ENCODE peak calls at places on chromosomes 7 and 10, in four cellular contexts. F, B, O and I are unnamed samples. For H3K4me1, the result is how much of the 10 kb centered on the place peaks cover.

GRCh38 chr7:100490483-100491191 is 6.9 kb downstream of the NYAP1 start:
- DNase-seq in F (no peak), B (no peak), O (peak), I (no peak)

GRCh38 chr7:98868450-98868849 is 1.4 kb downstream of the TMEM130 start:
- DNase-seq in F (no peak), B (no peak), O (no peak), I (no peak)

GRCh38 chr10:103849880-103850571 is 5.3 kb downstream of the SH3PXD2A start:
- DNase-seq in F (no peak), B (no peak), O (no peak), I (no peak)

GRCh38 chr10:128549192-128549591 is 423.0 kb upstream of the MKI67 start:
- DNase-seq in F (no peak), B (no peak), O (no peak), I (no peak)

GRCh38 chr10:112467541-112468075 is 20.6 kb downstream of the VTI1A start:
- DNase-seq in F (no peak), B (no peak), O (no peak), I (no peak)

GRCh38 chr10:986137-986825 is 2.0 kb upstream of the GTPBP4 start:
- DNase-seq in F (peak), B (peak), O (no peak), I (no peak)

GRCh38 chr7:155738652-155739537 is 73.4 kb downstream of the SHH start:
- DNase-seq in F (peak), B (peak), O (no peak), I (peak)

GRCh38 chr7:13050703-13051102 is 363.3 kb downstream of the ARL4A start:
- DNase-seq in F (no peak), B (no peak), O (no peak), I (no peak)

GRCh38 chr7:6402041-6402440 is 45.7 kb downstream of the DAGLB start:
- DNase-seq in F (no peak), B (no peak), O (no peak), I (no peak)

GRCh38 chr10:29816801-29817558 is 182.2 kb upstream of the SVIL start:
- DNase-seq in F (no peak), B (no peak), O (no peak), I (no peak)

GRCh38 chr10:93072225-93072712 is 1.4 kb upstream of the CYP26A1 start:
- DNase-seq in F (no peak), B (no peak), O (no peak), I (no peak)

GRCh38 chr7:35776686-35777085 is 24.2 kb upstream of the SEPTIN7 start:
- DNase-seq in F (no peak), B (no peak), O (no peak), I (no peak)

DNA sequence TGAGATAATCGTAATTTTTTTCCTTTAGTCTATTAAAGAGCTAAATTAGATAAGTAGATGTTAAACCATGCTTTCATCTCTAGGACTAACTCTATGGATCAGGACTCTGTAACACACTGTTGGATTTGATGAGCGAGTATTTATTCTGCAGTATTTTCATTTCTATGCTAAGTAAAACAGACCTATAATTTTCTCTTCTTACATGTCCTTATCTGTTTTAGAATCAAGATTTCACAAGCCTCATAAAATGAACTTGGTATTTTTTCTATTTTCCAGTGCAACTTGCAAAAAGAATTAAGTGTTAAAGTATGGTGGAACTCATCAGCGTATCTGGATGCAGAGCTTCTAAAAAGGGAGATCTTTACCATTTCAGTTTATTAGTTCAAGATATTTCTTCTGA is 2.4 kb downstream of the CACUL1 start:
- DNase-seq in F (no peak), B (no peak), O (no peak), I (no peak)
- H3K27ac ChIP-seq in F (no peak), B (no peak), O (no peak), I (no peak)

DNA sequence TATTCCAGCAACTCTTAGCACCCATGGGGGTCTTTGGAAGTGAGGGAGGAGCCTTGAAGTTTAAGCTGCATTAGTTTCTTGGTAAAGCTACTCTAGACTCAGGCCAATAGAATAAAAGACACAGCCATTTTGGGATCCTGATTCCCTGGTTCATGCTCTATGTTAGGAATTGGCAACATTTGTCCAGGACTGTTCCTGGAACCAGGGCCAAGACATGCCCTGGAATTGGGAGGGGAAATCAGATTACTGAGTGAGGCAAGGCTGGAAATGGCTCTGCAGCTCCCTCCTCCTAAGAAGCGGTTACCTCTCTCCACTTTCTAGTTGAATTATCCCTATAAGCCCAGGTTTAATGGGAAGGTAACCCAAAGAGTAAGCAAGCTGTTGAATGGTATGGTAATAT is 14.2 kb upstream of the BMPR1A start:
- DNase-seq in F (no peak), B (no peak), O (no peak), I (no peak)
- H3K4me1 ChIP-seq in F (under half), B (under half), O (under half), I (under half)

GRCh38 chr7:128029405-128029995 is 1.7 kb downstream of the LRRC4 start:
- DNase-seq in F (no peak), B (no peak), O (no peak), I (no peak)

GRCh38 chr7:128030263-128030998 is 806 bp downstream of the LRRC4 start:
- DNase-seq in F (no peak), B (no peak), O (no peak), I (no peak)

GRCh38 chr7:128032605-128033235 is 1.5 kb upstream of the LRRC4 start:
- DNase-seq in F (no peak), B (no peak), O (no peak), I (no peak)

GRCh38 chr7:128031901-128032604 is 816 bp upstream of the LRRC4 start:
- DNase-seq in F (peak), B (peak), O (no peak), I (peak)

GRCh38 chr7:128030999-128031681 is at the start of gene LRRC4:
- DNase-seq in F (peak), B (peak), O (peak), I (peak)
- TF ChIP-seq POLR2A in F (no peak), B (no peak), O (no peak), I (no peak)

GRCh38 chr10:22791655-22792054 is 77.3 kb upstream of the PIP4K2A start:
- DNase-seq in F (no peak), B (no peak), O (no peak), I (no peak)
- H3K27ac ChIP-seq in F (no peak), B (no peak), O (no peak), I (no peak)

GRCh38 chr7:49893131-49893530 is 119.7 kb downstream of the VWC2 start:
- DNase-seq in F (no peak), B (no peak), O (no peak), I (no peak)
- H3K4me1 ChIP-seq in F (under half), B (under half), O (under half), I (under half)

GRCh38 chr10:62268399-62269076 is at the start of gene RTKN2:
- DNase-seq in F (peak), B (peak), O (peak), I (peak)
- TF ChIP-seq POLR2A in F (no peak), B (peak), O (no peak), I (no peak)

GRCh38 chr10:71265618-71266146 is 53.3 kb downstream of the UNC5B start:
- DNase-seq in F (no peak), B (no peak), O (no peak), I (no peak)

GRCh38 chr10:71268247-71268691 is 50.8 kb upstream of the SLC29A3 start:
- DNase-seq in F (no peak), B (no peak), O (no peak), I (no peak)

GRCh38 chr10:71266147-71266917 is 52.7 kb upstream of the SLC29A3 start:
- DNase-seq in F (peak), B (peak), O (peak), I (peak)

GRCh38 chr10:71267508-71268240 is 51.4 kb upstream of the SLC29A3 start:
- DNase-seq in F (no peak), B (no peak), O (no peak), I (no peak)

GRCh38 chr10:71266918-71267442 is 52.1 kb upstream of the SLC29A3 start:
- DNase-seq in F (no peak), B (no peak), O (no peak), I (no peak)
- H3K27ac ChIP-seq in F (no peak), B (no peak), O (peak), I (no peak)

GRCh38 chr10:89347706-89348457 is 20.1 kb downstream of the IFIT3 start:
- DNase-seq in F (no peak), B (no peak), O (no peak), I (no peak)
- H3K4me1 ChIP-seq in F (half or more), B (under half), O (under half), I (under half)